ENCODE peak calls at places on chromosomes 2 and 18, in six cellular contexts. C, G, E, L, B and N are unnamed samples.

GRCh38 chr2:205053827-205054410 is 508.6 kb downstream of the PARD3B start:
- DNase-seq in C (no peak), G (no peak), E (no peak), L (no peak), B (no peak), N (no peak)

GRCh38 chr2:121075641-121076500 is 209.1 kb downstream of the TFCP2L1 start:
- DNase-seq in C (no peak), G (no peak), E (no peak), L (no peak), B (no peak), N (no peak)

GRCh38 chr2:170013802-170014551 is 164.0 kb upstream of the MYO3B start:
- DNase-seq in C (no peak), G (no peak), E (no peak), L (no peak), B (no peak), N (no peak)

GRCh38 chr2:189293164-189293563 is 113.6 kb upstream of the COL5A2 start:
- DNase-seq in C (no peak), G (no peak), E (no peak), L (no peak), B (no peak), N (no peak)

GRCh38 chr2:72937356-72937669 is 20.0 kb downstream of the EMX1 start:
- DNase-seq in C (no peak), G (no peak), E (no peak), L (peak), B (no peak), N (no peak)

GRCh38 chr2:46983065-46983801 is 67.6 kb upstream of the MCFD2 start:
- DNase-seq in C (no peak), G (no peak), E (no peak), L (no peak), B (peak), N (no peak)

GRCh38 chr18:46167971-46168370 is 63.8 kb downstream of the HAUS1 start:
- DNase-seq in C (no peak), G (peak), E (no peak), L (no peak), B (peak), N (peak)

GRCh38 chr18:70151554-70152130 is 53.8 kb downstream of the RTTN start:
- DNase-seq in C (no peak), G (no peak), E (no peak), L (no peak), B (no peak), N (no peak)

GRCh38 chr2:147214900-147215299 is 629.9 kb upstream of the ACVR2A start:
- DNase-seq in C (no peak), G (no peak), E (no peak), L (no peak), B (no peak), N (no peak)

GRCh38 chr2:176473177-176473576 is 203.9 kb downstream of the MTX2 start:
- DNase-seq in C (peak), G (no peak), E (peak), L (peak), B (no peak), N (no peak)

GRCh38 chr2:48347712-48348111 is 182.2 kb upstream of the STON1 start:
- DNase-seq in C (no peak), G (no peak), E (no peak), L (no peak), B (no peak), N (peak)

GRCh38 chr2:45781464-45781811 is 130.0 kb downstream of the PRKCE start:
- DNase-seq in C (no peak), G (no peak), E (no peak), L (no peak), B (no peak), N (no peak)

GRCh38 chr2:222864296-222864695 is 3.5 kb downstream of the ACSL3 start:
- DNase-seq in C (no peak), G (no peak), E (no peak), L (no peak), B (peak), N (no peak)

GRCh38 chr2:229342376-229342775 is 71.3 kb upstream of the PID1 start:
- DNase-seq in C (peak), G (peak), E (no peak), L (peak), B (peak), N (no peak)

GRCh38 chr2:190582761-190583506 is 48.4 kb upstream of the NEMP2 start:
- DNase-seq in C (no peak), G (no peak), E (no peak), L (no peak), B (no peak), N (no peak)

GRCh38 chr2:238449241-238449640 is 22.5 kb downstream of the ASB1 start:
- DNase-seq in C (no peak), G (no peak), E (no peak), L (no peak), B (no peak), N (no peak)

GRCh38 chr2:74894261-74895030 is 60.5 kb downstream of the HK2 start:
- DNase-seq in C (no peak), G (no peak), E (no peak), L (no peak), B (no peak), N (no peak)

GRCh38 chr18:5237083-5237722 is 40.1 kb upstream of the AKAIN1 start:
- DNase-seq in C (no peak), G (no peak), E (no peak), L (no peak), B (no peak), N (no peak)

GRCh38 chr18:76458522-76459311 is 36.3 kb downstream of the ZNF516 start:
- DNase-seq in C (no peak), G (peak), E (no peak), L (no peak), B (no peak), N (no peak)

GRCh38 chr2:64626963-64627760 is 26.6 kb downstream of the SERTAD2 start:
- DNase-seq in C (no peak), G (no peak), E (no peak), L (no peak), B (no peak), N (no peak)

GRCh38 chr2:172554352-172555271 is 1.3 kb upstream of the PDK1 start:
- DNase-seq in C (no peak), G (no peak), E (no peak), L (no peak), B (no peak), N (no peak)

GRCh38 chr18:79600141-79600540 is 79.5 kb upstream of the CTDP1 start:
- DNase-seq in C (no peak), G (peak), E (no peak), L (no peak), B (no peak), N (no peak)

GRCh38 chr18:6205706-6206105 is 209.0 kb downstream of the L3MBTL4 start:
- DNase-seq in C (no peak), G (no peak), E (no peak), L (no peak), B (no peak), N (no peak)

GRCh38 chr2:228164718-228165117 is 16.8 kb downstream of the SPHKAP start:
- DNase-seq in C (no peak), G (no peak), E (no peak), L (no peak), B (no peak), N (no peak)

GRCh38 chr2:66789741-66790140 is 354.8 kb downstream of the MEIS1 start:
- DNase-seq in C (no peak), G (no peak), E (no peak), L (no peak), B (no peak), N (no peak)

GRCh38 chr2:112185131-112185530 is 46.9 kb downstream of the FBLN7 start:
- DNase-seq in C (no peak), G (no peak), E (no peak), L (no peak), B (no peak), N (no peak)

GRCh38 chr18:46418657-46419260 is 238.3 kb downstream of the LOXHD1 start:
- DNase-seq in C (peak), G (peak), E (no peak), L (peak), B (no peak), N (no peak)

GRCh38 chr18:75678662-75679061 is 251.2 kb upstream of the SMIM21 start:
- DNase-seq in C (no peak), G (no peak), E (no peak), L (no peak), B (no peak), N (no peak)

DNA sequence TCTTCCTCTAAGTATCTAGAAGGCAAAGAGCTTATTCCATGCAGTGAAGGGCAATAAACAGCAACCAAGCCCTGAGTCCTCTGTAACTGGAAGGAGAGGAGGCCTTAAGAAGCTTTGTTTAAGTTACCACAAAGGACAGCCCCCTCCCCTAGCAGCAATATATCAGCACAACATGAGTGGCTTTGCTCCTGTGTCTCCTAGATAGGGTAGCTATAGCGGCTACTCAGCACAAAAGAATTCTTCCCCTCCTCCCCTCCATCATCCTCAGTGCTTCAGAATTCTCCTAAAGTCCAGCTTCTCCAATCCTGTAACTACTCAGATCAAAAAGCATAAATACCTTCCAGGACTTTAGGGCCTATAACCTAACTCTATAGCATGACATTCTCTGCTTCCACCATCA is 16.5 kb downstream of the SUMO1 start:
- DNase-seq in C (no peak), G (no peak), E (no peak), L (no peak), B (no peak), N (no peak)
- H3K27ac ChIP-seq in C (no peak), G (no peak), E (no peak), L (no peak), B (no peak), N (no peak)

GRCh38 chr2:168369087-168369486 is 87.0 kb upstream of the CERS6 start:
- DNase-seq in C (no peak), G (no peak), E (no peak), L (no peak), B (no peak), N (no peak)
- H3K27ac ChIP-seq in C (no peak), G (no peak), E (no peak), L (no peak), B (no peak), N (no peak)

GRCh38 chr2:42881732-42882131 is 89.3 kb upstream of the HAAO start:
- DNase-seq in C (no peak), G (no peak), E (peak), L (no peak), B (no peak), N (no peak)
- H3K27ac ChIP-seq in C (no peak), G (peak), E (peak), L (peak), B (no peak), N (no peak)

DNA sequence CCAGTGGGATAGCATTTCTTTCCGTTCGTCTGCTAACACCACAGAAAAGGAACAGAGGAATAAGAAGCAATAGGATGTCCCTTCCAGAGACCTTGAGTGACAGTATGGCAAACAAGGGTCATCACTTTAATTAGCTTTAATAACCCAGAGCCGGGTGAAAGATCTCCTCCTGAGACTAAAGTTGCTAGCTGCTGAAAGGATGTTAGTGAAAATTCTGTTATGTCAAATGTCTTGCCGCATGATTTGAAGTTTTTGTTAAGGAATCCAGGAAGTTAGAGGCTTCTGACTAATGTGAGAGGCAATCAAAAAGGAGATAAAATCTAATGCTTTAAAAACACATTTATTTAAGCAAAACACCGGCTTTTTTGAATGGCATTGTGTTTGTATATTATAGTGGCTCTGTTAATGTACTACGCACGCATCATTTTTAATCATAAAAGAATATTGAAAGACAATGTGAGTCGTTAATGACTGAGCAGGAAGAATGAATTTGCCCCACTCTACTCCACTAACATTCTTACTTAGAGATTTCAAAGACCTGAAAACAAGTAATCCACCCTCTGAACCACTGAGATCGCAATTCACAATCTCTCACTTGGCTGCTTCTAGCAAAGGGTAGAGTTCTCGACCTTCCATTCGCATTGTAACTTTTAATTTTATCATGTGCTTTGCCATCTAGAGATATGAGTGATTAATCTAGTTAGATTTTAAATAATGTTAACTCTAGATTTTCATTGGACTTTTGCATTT is 536.6 kb downstream of the LRRTM4 start:
- DNase-seq in C (no peak), G (no peak), E (no peak), L (no peak), B (no peak), N (no peak)
- H3K27ac ChIP-seq in C (no peak), G (no peak), E (no peak), L (no peak), B (no peak), N (no peak)

GRCh38 chr2:28977176-28977875 is 3.8 kb upstream of the TOGARAM2 start:
- DNase-seq in C (no peak), G (no peak), E (no peak), L (no peak), B (no peak), N (no peak)
- H3K27ac ChIP-seq in C (no peak), G (no peak), E (peak), L (no peak), B (no peak), N (no peak)